ENCODE peak calls at places on chromosomes 13 and 19, in eight cellular contexts. X, B, E, G, L, F, I and C are unnamed samples. For H3K4me1, the result is how much of the 10 kb centered on the place peaks cover.

GRCh38 chr19:41882568-41883462 is at the start of gene ARHGEF1:
- DNase-seq in X (no peak), B (peak), E (no peak), G (no peak), L (peak), F (peak), I (no peak), C (no peak)

GRCh38 chr13:84413016-84413415 is 530.7 kb upstream of the SLITRK1 start:
- DNase-seq in X (no peak), B (no peak), E (no peak), G (no peak), L (no peak), F (no peak), I (no peak), C (no peak)

GRCh38 chr13:85529216-85529590 is 270.0 kb downstream of the SLITRK6 start:
- DNase-seq in X (no peak), B (no peak), E (no peak), G (no peak), L (no peak), F (no peak), I (no peak), C (no peak)

GRCh38 chr13:112928020-112928931 is 40.7 kb upstream of the MCF2L start:
- DNase-seq in X (no peak), B (no peak), E (no peak), G (no peak), L (no peak), F (no peak), I (no peak), C (no peak)

GRCh38 chr19:21559444-21559843 is 54.0 kb downstream of the ZNF429 start:
- DNase-seq in X (no peak), B (no peak), E (no peak), G (no peak), L (no peak), F (no peak), I (no peak), C (no peak)

GRCh38 chr19:17184381-17184841 is 30.7 kb upstream of the USE1 start:
- DNase-seq in X (no peak), B (no peak), E (no peak), G (no peak), L (no peak), F (no peak), I (no peak), C (no peak)

GRCh38 chr13:77919351-77920294 is 992 bp upstream of the EDNRB start:
- DNase-seq in X (no peak), B (no peak), E (peak), G (peak), L (no peak), F (peak), I (no peak), C (no peak)

GRCh38 chr13:38308736-38309135 is 40.9 kb upstream of the UFM1 start:
- DNase-seq in X (no peak), B (no peak), E (no peak), G (no peak), L (no peak), F (no peak), I (no peak), C (no peak)

GRCh38 chr19:18114483-18114882 is 16.9 kb downstream of the MAST3 start:
- DNase-seq in X (no peak), B (no peak), E (no peak), G (no peak), L (no peak), F (no peak), I (no peak), C (no peak)

GRCh38 chr13:31234729-31235128 is 35.0 kb downstream of the B3GLCT start:
- DNase-seq in X (no peak), B (no peak), E (no peak), G (peak), L (no peak), F (no peak), I (no peak), C (no peak)

GRCh38 chr13:44715287-44716224 is 139.4 kb upstream of the TSC22D1 start:
- DNase-seq in X (no peak), B (no peak), E (peak), G (no peak), L (no peak), F (no peak), I (no peak), C (no peak)

GRCh38 chr13:27446986-27447583 is 3.3 kb downstream of the MTIF3 start:
- DNase-seq in X (no peak), B (no peak), E (no peak), G (no peak), L (no peak), F (no peak), I (no peak), C (no peak)

GRCh38 chr13:27449936-27450828 is at the start of gene MTIF3:
- DNase-seq in X (peak), B (peak), E (peak), G (peak), L (peak), F (peak), I (peak), C (peak)

GRCh38 chr13:27450921-27451461 is 627 bp upstream of the MTIF3 start:
- DNase-seq in X (no peak), B (peak), E (no peak), G (no peak), L (peak), F (peak), I (no peak), C (peak)

GRCh38 chr13:27449081-27449603 is 1.2 kb downstream of the MTIF3 start:
- DNase-seq in X (no peak), B (no peak), E (no peak), G (no peak), L (no peak), F (no peak), I (no peak), C (no peak)

GRCh38 chr13:27448308-27448707 is 2.1 kb downstream of the MTIF3 start:
- DNase-seq in X (no peak), B (no peak), E (no peak), G (no peak), L (no peak), F (no peak), I (no peak), C (no peak)
- H3K4me1 ChIP-seq in X (under half), B (under half), E (under half), G (under half), L (under half), F (under half), I (under half), C (under half)

GRCh38 chr13:114130131-114130707 is 2.2 kb downstream of the RASA3 start:
- DNase-seq in X (no peak), B (no peak), E (no peak), G (no peak), L (no peak), F (no peak), I (no peak), C (no peak)
- H3K4me1 ChIP-seq in X (under half), B (under half), E (under half), G (under half), L (under half), F (under half), I (under half), C (under half)

DNA sequence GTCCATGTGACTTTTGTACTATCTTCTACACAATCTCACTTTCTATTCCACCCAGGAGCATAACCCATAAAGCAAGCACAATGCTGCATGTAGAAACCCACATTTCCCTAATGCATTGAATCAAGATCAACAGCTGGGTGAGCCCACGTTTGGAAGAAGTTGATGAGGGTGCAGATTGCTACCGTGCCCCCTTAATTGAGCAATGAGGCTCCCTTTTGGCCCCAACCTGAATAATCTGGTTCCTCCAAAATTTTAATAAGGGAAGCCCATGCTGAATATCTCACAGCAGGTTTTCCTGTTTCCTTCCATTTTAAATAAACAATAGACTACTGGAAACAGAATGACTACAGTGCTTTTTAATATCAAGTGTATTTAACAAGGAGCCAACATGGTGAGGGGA is 403.6 kb upstream of the SGCG start:
- DNase-seq in X (no peak), B (no peak), E (no peak), G (no peak), L (no peak), F (no peak), I (no peak), C (no peak)
- H3K4me1 ChIP-seq in X (under half), B (under half), E (under half), G (under half), L (under half), F (under half), I (under half), C (under half)

DNA sequence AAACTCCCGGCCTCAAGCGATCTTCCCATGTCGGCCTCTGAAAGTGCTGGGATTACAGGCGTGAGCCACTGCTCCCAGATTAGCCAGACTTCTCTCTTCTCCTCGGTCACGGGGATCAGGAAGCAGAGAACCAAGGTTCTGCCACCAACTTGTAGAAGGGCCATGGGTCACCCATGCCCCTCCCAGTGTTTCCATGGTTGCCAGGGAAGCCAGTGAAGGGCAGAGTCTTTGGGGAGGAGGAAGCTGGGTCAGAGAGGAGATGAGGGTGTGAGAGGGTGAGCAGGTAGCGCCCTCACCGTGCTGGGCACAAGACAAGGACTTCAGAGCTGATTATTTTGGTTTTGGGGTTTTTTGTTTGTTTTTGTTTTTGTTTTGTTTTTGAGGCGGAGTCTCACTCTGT is 77.1 kb downstream of the GNG7 start:
- DNase-seq in X (no peak), B (no peak), E (peak), G (no peak), L (no peak), F (peak), I (no peak), C (no peak)
- H3K4me1 ChIP-seq in X (under half), B (under half), E (under half), G (under half), L (under half), F (half or more), I (under half), C (under half)

DNA sequence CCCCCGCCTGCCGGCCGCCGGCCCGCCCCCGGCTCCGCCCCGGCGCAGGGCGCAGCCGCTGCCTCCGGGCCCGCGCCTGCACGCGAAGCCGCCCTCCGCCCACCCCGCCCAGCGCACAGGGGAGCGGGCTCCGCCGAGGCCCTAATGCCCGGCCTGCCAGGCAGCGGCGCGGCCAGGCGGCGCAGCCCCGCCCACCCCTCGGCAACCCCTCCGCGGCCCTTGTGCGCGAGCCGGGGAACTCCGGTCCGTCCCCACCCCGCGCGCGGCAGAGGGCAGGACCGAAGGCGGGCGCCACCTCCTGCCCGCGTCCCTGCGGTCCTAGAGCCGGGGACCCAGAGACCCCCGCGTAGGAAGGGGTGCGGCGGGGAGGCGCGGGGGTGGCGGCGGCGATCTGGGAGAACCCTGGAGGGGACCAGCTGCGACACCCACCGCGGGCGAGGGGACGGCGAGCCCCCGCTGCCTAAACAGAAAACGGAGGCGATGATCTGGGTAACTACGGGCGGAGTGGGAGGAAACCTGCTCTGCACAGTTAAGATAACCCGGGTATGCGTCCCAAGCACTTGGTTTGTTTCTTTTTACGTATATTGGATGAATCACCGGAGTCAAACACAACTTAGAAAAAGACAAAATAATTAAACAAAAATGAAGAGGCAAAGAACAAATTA is 351 bp upstream of the USP12 start:
- DNase-seq in X (peak), B (peak), E (peak), G (peak), L (peak), F (peak), I (peak), C (peak)
- H3K4me1 ChIP-seq in X (under half), B (under half), E (under half), G (under half), L (under half), F (under half), I (under half), C (under half)

GRCh38 chr13:46598140-46598819 is 45.3 kb downstream of the LRCH1 start:
- DNase-seq in X (no peak), B (no peak), E (no peak), G (no peak), L (no peak), F (no peak), I (no peak), C (no peak)
- H3K4me1 ChIP-seq in X (under half), B (under half), E (under half), G (under half), L (under half), F (under half), I (half or more), C (half or more)

GRCh38 chr13:24175847-24176246 is 15.3 kb downstream of the SPATA13 start:
- DNase-seq in X (no peak), B (no peak), E (no peak), G (no peak), L (no peak), F (no peak), I (no peak), C (no peak)
- H3K4me1 ChIP-seq in X (under half), B (under half), E (under half), G (under half), L (under half), F (half or more), I (under half), C (under half)

GRCh38 chr19:13007292-13008045 is 12.2 kb downstream of the NFIX start:
- DNase-seq in X (no peak), B (no peak), E (peak), G (no peak), L (peak), F (no peak), I (no peak), C (no peak)
- H3K4me1 ChIP-seq in X (under half), B (under half), E (under half), G (under half), L (half or more), F (under half), I (half or more), C (under half)